ENCODE peak calls at places on chromosome 19, in six cellular contexts. Z is SHP77, T is HEK293T, K is neural crest cell, H is substantia nigra, M is T-helper 17 cell. D is an unnamed sample.

GRCh38 chr19:42275103-42275502 is 6.1 kb downstream of the CIC start:
- DNase-seq in Z (no peak), T (no peak), K (no peak), H (no peak), M (no peak), D (no peak)

GRCh38 chr19:53372196-53372595 is 6.7 kb downstream of the ZNF525 start:
- DNase-seq in Z (no peak), T (no peak), K (no peak), H (no peak), M (no peak), D (no peak)

GRCh38 chr19:54451331-54451871 is 2.4 kb downstream of the LENG8 start:
- DNase-seq in Z (no peak), T (no peak), K (no peak), H (no peak), M (no peak), D (no peak)

GRCh38 chr19:38663957-38664502 is 16.6 kb downstream of the ACTN4 start:
- DNase-seq in Z (no peak), T (no peak), K (no peak), H (no peak), M (no peak), D (no peak)

GRCh38 chr19:3710265-3710812 is 2.2 kb downstream of the TJP3 start:
- DNase-seq in Z (peak), T (no peak), K (no peak), H (no peak), M (no peak), D (no peak)

GRCh38 chr19:32662186-32662585 is 12.8 kb downstream of the ANKRD27 start:
- DNase-seq in Z (no peak), T (no peak), K (no peak), H (no peak), M (no peak), D (no peak)

GRCh38 chr19:3073931-3074595 is 11.8 kb upstream of the TLE5 start:
- DNase-seq in Z (no peak), T (no peak), K (no peak), H (no peak), M (no peak), D (no peak)

GRCh38 chr19:46015080-46015960 is 7.5 kb downstream of the PGLYRP1 start:
- DNase-seq in Z (no peak), T (peak), K (peak), H (no peak), M (peak), D (peak)

GRCh38 chr19:45162464-45163143 is 1.8 kb upstream of the NKPD1 start:
- DNase-seq in Z (no peak), T (no peak), K (no peak), H (no peak), M (no peak), D (no peak)

GRCh38 chr19:18961767-18962423 is 20.9 kb upstream of the HOMER3 start:
- DNase-seq in Z (no peak), T (no peak), K (no peak), H (no peak), M (no peak), D (no peak)

GRCh38 chr19:14556662-14557188 is 15.1 kb downstream of the NDUFB7 start:
- DNase-seq in Z (no peak), T (peak), K (peak), H (peak), M (peak), D (peak)

GRCh38 chr19:12611361-12611699 is 610 bp downstream of the ZNF791 start:
- DNase-seq in Z (peak), T (peak), K (peak), H (no peak), M (no peak), D (no peak)

GRCh38 chr19:38836438-38837303 is 5.1 kb upstream of the ECH1 start:
- DNase-seq in Z (no peak), T (no peak), K (no peak), H (no peak), M (no peak), D (no peak)